ENCODE peak calls at places on chromosomes 7 and 10, in nine cellular contexts. One of them, this sample, is unnamed. For H3K4me1, the result is how much of the 10 kb centered on the place peaks cover.

GRCh38 chr10:70910486-70911350 is 22.4 kb upstream of the PCBD1 start:
- DNase-seq in GM23248: no peak
- DNase-seq in keratinocyte: no peak
- DNase-seq in HCT116: no peak
- DNase-seq in PC-3: no peak
- DNase-seq in HepG2: no peak
- DNase-seq in neural progenitor cell: no peak
- DNase-seq in colonic mucosa: no peak
- DNase-seq in endodermal cell: no peak
- DNase-seq in this sample: peak

GRCh38 chr10:96756111-96756903 is 36.0 kb upstream of the PIK3AP1 start:
- DNase-seq in GM23248: no peak
- DNase-seq in colonic mucosa: no peak
- DNase-seq in keratinocyte: no peak
- DNase-seq in HepG2: no peak
- DNase-seq in HCT116: no peak
- DNase-seq in PC-3: no peak
- DNase-seq in endodermal cell: no peak
- DNase-seq in neural progenitor cell: no peak
- DNase-seq in this sample: no peak

GRCh38 chr10:130941886-130942285 is 369.6 kb downstream of the TCERG1L start:
- DNase-seq in neural progenitor cell: no peak
- DNase-seq in HCT116: no peak
- DNase-seq in PC-3: no peak
- DNase-seq in HepG2: no peak
- DNase-seq in GM23248: no peak
- DNase-seq in endodermal cell: no peak
- DNase-seq in colonic mucosa: no peak
- DNase-seq in keratinocyte: no peak
- DNase-seq in this sample: no peak

GRCh38 chr7:66505531-66506451 is 122.9 kb upstream of the KCTD7 start:
- DNase-seq in HepG2: no peak
- DNase-seq in endodermal cell: no peak
- DNase-seq in keratinocyte: no peak
- DNase-seq in neural progenitor cell: no peak
- DNase-seq in HCT116: no peak
- DNase-seq in colonic mucosa: no peak
- DNase-seq in GM23248: peak
- DNase-seq in PC-3: no peak
- DNase-seq in this sample: peak

GRCh38 chr7:22469371-22470143 is 30.4 kb downstream of the STEAP1B start:
- DNase-seq in keratinocyte: no peak
- DNase-seq in HCT116: no peak
- DNase-seq in neural progenitor cell: no peak
- DNase-seq in GM23248: no peak
- DNase-seq in colonic mucosa: no peak
- DNase-seq in endodermal cell: no peak
- DNase-seq in HepG2: no peak
- DNase-seq in PC-3: no peak
- DNase-seq in this sample: no peak

GRCh38 chr7:117047496-117047895 is 94.2 kb downstream of the ST7 start:
- DNase-seq in neural progenitor cell: no peak
- DNase-seq in colonic mucosa: no peak
- DNase-seq in endodermal cell: no peak
- DNase-seq in HepG2: no peak
- DNase-seq in keratinocyte: no peak
- DNase-seq in HCT116: no peak
- DNase-seq in PC-3: no peak
- DNase-seq in GM23248: peak
- DNase-seq in this sample: no peak

GRCh38 chr7:157791261-157791660 is 454.5 kb downstream of the DNAJB6 start:
- DNase-seq in neural progenitor cell: no peak
- DNase-seq in colonic mucosa: no peak
- DNase-seq in HCT116: no peak
- DNase-seq in PC-3: peak
- DNase-seq in HepG2: no peak
- DNase-seq in GM23248: no peak
- DNase-seq in keratinocyte: no peak
- DNase-seq in endodermal cell: no peak
- DNase-seq in this sample: peak

GRCh38 chr10:48246501-48246900 is 28.0 kb downstream of the FRMPD2 start:
- DNase-seq in HepG2: no peak
- DNase-seq in HCT116: no peak
- DNase-seq in keratinocyte: no peak
- DNase-seq in neural progenitor cell: no peak
- DNase-seq in endodermal cell: no peak
- DNase-seq in PC-3: no peak
- DNase-seq in colonic mucosa: no peak
- DNase-seq in GM23248: no peak
- DNase-seq in this sample: no peak

GRCh38 chr10:79230563-79231249 is 116.6 kb upstream of the PPIF start:
- DNase-seq in GM23248: no peak
- DNase-seq in neural progenitor cell: no peak
- DNase-seq in colonic mucosa: no peak
- DNase-seq in keratinocyte: no peak
- DNase-seq in HCT116: no peak
- DNase-seq in PC-3: no peak
- DNase-seq in endodermal cell: peak
- DNase-seq in HepG2: no peak
- DNase-seq in this sample: no peak

GRCh38 chr10:17747883-17748550 is 4.0 kb upstream of the TMEM236 start:
- DNase-seq in endodermal cell: no peak
- DNase-seq in colonic mucosa: no peak
- DNase-seq in HepG2: peak
- DNase-seq in PC-3: peak
- DNase-seq in neural progenitor cell: no peak
- DNase-seq in keratinocyte: no peak
- DNase-seq in GM23248: peak
- DNase-seq in HCT116: no peak
- DNase-seq in this sample: no peak

GRCh38 chr10:111148025-111148424 is 71.2 kb downstream of the ADRA2A start:
- DNase-seq in colonic mucosa: no peak
- DNase-seq in HepG2: no peak
- DNase-seq in GM23248: no peak
- DNase-seq in keratinocyte: no peak
- DNase-seq in endodermal cell: no peak
- DNase-seq in PC-3: no peak
- DNase-seq in neural progenitor cell: no peak
- DNase-seq in HCT116: no peak
- DNase-seq in this sample: no peak

GRCh38 chr7:83655951-83656556 is 7.1 kb upstream of the SEMA3E start:
- DNase-seq in endodermal cell: peak
- DNase-seq in HepG2: peak
- DNase-seq in GM23248: peak
- DNase-seq in neural progenitor cell: peak
- DNase-seq in keratinocyte: no peak
- DNase-seq in colonic mucosa: peak
- DNase-seq in HCT116: peak
- DNase-seq in PC-3: peak
- DNase-seq in this sample: no peak

GRCh38 chr10:620971-621370 is 68.5 kb downstream of the DIP2C start:
- DNase-seq in HCT116: no peak
- DNase-seq in endodermal cell: no peak
- DNase-seq in HepG2: no peak
- DNase-seq in colonic mucosa: no peak
- DNase-seq in keratinocyte: no peak
- DNase-seq in neural progenitor cell: no peak
- DNase-seq in GM23248: no peak
- DNase-seq in PC-3: no peak
- DNase-seq in this sample: peak
- H3K9ac ChIP-seq in HCT116: no peak
- H3K9ac ChIP-seq in endodermal cell: no peak
- H3K9ac ChIP-seq in HepG2: no peak
- H3K9ac ChIP-seq in colonic mucosa: no peak
- H3K9ac ChIP-seq in keratinocyte: no peak
- H3K9ac ChIP-seq in neural progenitor cell: no peak
- H3K9ac ChIP-seq in GM23248: no peak
- H3K9ac ChIP-seq in PC-3: no peak
- H3K9ac ChIP-seq in this sample: no peak

GRCh38 chr7:155793720-155794119 is 18.5 kb downstream of the SHH start:
- DNase-seq in neural progenitor cell: no peak
- DNase-seq in HepG2: no peak
- DNase-seq in HCT116: no peak
- DNase-seq in colonic mucosa: no peak
- DNase-seq in keratinocyte: no peak
- DNase-seq in GM23248: no peak
- DNase-seq in endodermal cell: no peak
- DNase-seq in PC-3: no peak
- DNase-seq in this sample: no peak

GRCh38 chr7:155794196-155794595 is 18.1 kb downstream of the SHH start:
- DNase-seq in GM23248: no peak
- DNase-seq in colonic mucosa: no peak
- DNase-seq in HepG2: no peak
- DNase-seq in endodermal cell: no peak
- DNase-seq in keratinocyte: no peak
- DNase-seq in neural progenitor cell: no peak
- DNase-seq in PC-3: no peak
- DNase-seq in HCT116: no peak
- DNase-seq in this sample: no peak

GRCh38 chr7:155796381-155797261 is 15.6 kb downstream of the SHH start:
- DNase-seq in neural progenitor cell: peak
- DNase-seq in GM23248: peak
- DNase-seq in HCT116: no peak
- DNase-seq in HepG2: no peak
- DNase-seq in colonic mucosa: peak
- DNase-seq in PC-3: peak
- DNase-seq in endodermal cell: peak
- DNase-seq in keratinocyte: no peak
- DNase-seq in this sample: peak

GRCh38 chr7:155795951-155796350 is 16.3 kb downstream of the SHH start:
- DNase-seq in neural progenitor cell: no peak
- DNase-seq in GM23248: no peak
- DNase-seq in HCT116: no peak
- DNase-seq in keratinocyte: no peak
- DNase-seq in endodermal cell: no peak
- DNase-seq in colonic mucosa: no peak
- DNase-seq in HepG2: no peak
- DNase-seq in PC-3: no peak
- DNase-seq in this sample: no peak

DNA sequence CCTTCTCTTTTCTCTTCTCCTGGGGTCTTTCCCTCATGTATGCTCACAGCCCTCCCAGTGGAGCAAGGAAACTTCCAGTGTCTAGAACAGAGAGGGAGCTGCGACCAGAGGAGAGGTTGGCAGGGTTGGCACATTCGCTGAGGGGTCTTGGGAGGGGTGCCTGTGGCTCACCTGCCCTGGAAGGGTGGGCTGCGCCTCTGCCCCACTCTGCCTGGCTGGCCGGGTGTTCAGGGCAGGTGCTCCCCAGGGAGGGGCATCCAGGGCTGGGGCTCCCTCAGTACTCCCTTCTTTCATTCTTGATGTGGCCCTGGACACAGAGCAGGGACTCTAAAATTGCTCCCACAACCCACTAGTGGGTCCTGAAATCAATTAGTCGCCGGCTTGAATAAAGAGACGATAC is 16.9 kb downstream of the SHH start:
- DNase-seq in HCT116: no peak
- DNase-seq in colonic mucosa: no peak
- DNase-seq in GM23248: no peak
- DNase-seq in endodermal cell: no peak
- DNase-seq in PC-3: no peak
- DNase-seq in keratinocyte: no peak
- DNase-seq in HepG2: no peak
- DNase-seq in neural progenitor cell: no peak
- DNase-seq in this sample: no peak
- H3K27ac ChIP-seq in HCT116: no peak
- H3K27ac ChIP-seq in colonic mucosa: no peak
- H3K27ac ChIP-seq in GM23248: no peak
- H3K27ac ChIP-seq in endodermal cell: no peak
- H3K27ac ChIP-seq in PC-3: no peak
- H3K27ac ChIP-seq in keratinocyte: no peak
- H3K27ac ChIP-seq in HepG2: no peak
- H3K27ac ChIP-seq in neural progenitor cell: no peak
- H3K27ac ChIP-seq in this sample: no peak

GRCh38 chr7:47581442-47581820 is 480 bp downstream of the TNS3 start:
- DNase-seq in colonic mucosa: peak
- DNase-seq in PC-3: peak
- DNase-seq in endodermal cell: peak
- DNase-seq in keratinocyte: no peak
- DNase-seq in HCT116: no peak
- DNase-seq in neural progenitor cell: peak
- DNase-seq in HepG2: no peak
- DNase-seq in GM23248: peak
- DNase-seq in this sample: peak
- H3K4me1 ChIP-seq in colonic mucosa: under half
- H3K4me1 ChIP-seq in PC-3: half or more
- H3K4me1 ChIP-seq in endodermal cell: under half
- H3K4me1 ChIP-seq in keratinocyte: under half
- H3K4me1 ChIP-seq in HCT116: under half
- H3K4me1 ChIP-seq in neural progenitor cell: under half
- H3K4me1 ChIP-seq in HepG2: half or more
- H3K4me1 ChIP-seq in GM23248: under half
- H3K4me1 ChIP-seq in this sample: under half

GRCh38 chr10:15136960-15137359 is 31.5 kb downstream of the NMT2 start:
- DNase-seq in PC-3: no peak
- DNase-seq in colonic mucosa: no peak
- DNase-seq in HepG2: peak
- DNase-seq in HCT116: no peak
- DNase-seq in GM23248: no peak
- DNase-seq in endodermal cell: no peak
- DNase-seq in neural progenitor cell: no peak
- DNase-seq in keratinocyte: no peak
- DNase-seq in this sample: no peak

GRCh38 chr10:15137636-15138035 is 30.9 kb downstream of the NMT2 start:
- DNase-seq in colonic mucosa: no peak
- DNase-seq in HepG2: no peak
- DNase-seq in endodermal cell: no peak
- DNase-seq in GM23248: peak
- DNase-seq in keratinocyte: no peak
- DNase-seq in PC-3: no peak
- DNase-seq in neural progenitor cell: no peak
- DNase-seq in HCT116: no peak
- DNase-seq in this sample: no peak

GRCh38 chr10:15141136-15142067 is 27.1 kb downstream of the NMT2 start:
- DNase-seq in keratinocyte: no peak
- DNase-seq in endodermal cell: no peak
- DNase-seq in neural progenitor cell: peak
- DNase-seq in GM23248: no peak
- DNase-seq in HepG2: peak
- DNase-seq in PC-3: no peak
- DNase-seq in colonic mucosa: no peak
- DNase-seq in HCT116: no peak
- DNase-seq in this sample: no peak

GRCh38 chr10:15144788-15145187 is 23.7 kb downstream of the NMT2 start:
- DNase-seq in HepG2: no peak
- DNase-seq in colonic mucosa: no peak
- DNase-seq in GM23248: peak
- DNase-seq in keratinocyte: no peak
- DNase-seq in neural progenitor cell: no peak
- DNase-seq in HCT116: no peak
- DNase-seq in PC-3: peak
- DNase-seq in endodermal cell: no peak
- DNase-seq in this sample: no peak

GRCh38 chr10:15140640-15141039 is 27.9 kb downstream of the NMT2 start:
- DNase-seq in colonic mucosa: no peak
- DNase-seq in neural progenitor cell: no peak
- DNase-seq in HCT116: no peak
- DNase-seq in HepG2: no peak
- DNase-seq in GM23248: no peak
- DNase-seq in keratinocyte: no peak
- DNase-seq in PC-3: no peak
- DNase-seq in endodermal cell: no peak
- DNase-seq in this sample: no peak
- H3K9ac ChIP-seq in colonic mucosa: no peak
- H3K9ac ChIP-seq in neural progenitor cell: no peak
- H3K9ac ChIP-seq in HCT116: no peak
- H3K9ac ChIP-seq in HepG2: no peak
- H3K9ac ChIP-seq in GM23248: no peak
- H3K9ac ChIP-seq in keratinocyte: no peak
- H3K9ac ChIP-seq in PC-3: no peak
- H3K9ac ChIP-seq in endodermal cell: no peak
- H3K9ac ChIP-seq in this sample: no peak